ENCODE peak calls at places on chromosomes 1 and 21, in nine cellular contexts. L, Z, D, H, V, N, I, C and G are unnamed samples.

GRCh38 chr1:33745942-33746341 is 117.9 kb upstream of the HMGB4 start:
- DNase-seq in H (no peak), N (no peak), C (no peak), I (no peak), Z (no peak), V (no peak), D (no peak), L (no peak), G (peak)

GRCh38 chr21:46151261-46151988 is 4.0 kb downstream of the FTCD start:
- DNase-seq in C (no peak), D (no peak), N (peak), I (no peak), L (no peak), V (no peak), Z (no peak), H (peak), G (peak)

GRCh38 chr1:86195281-86195680 is 38.7 kb upstream of the COL24A1 start:
- DNase-seq in L (no peak), D (no peak), C (no peak), I (no peak), V (no peak), Z (no peak), H (no peak), N (no peak), G (no peak)

GRCh38 chr1:51776408-51776807 is 102.1 kb downstream of the NRDC start:
- DNase-seq in L (no peak), V (no peak), D (no peak), N (no peak), Z (no peak), I (no peak), H (no peak), C (no peak), G (no peak)

GRCh38 chr1:12528021-12528852 is 89.8 kb downstream of the DHRS3 start:
- DNase-seq in Z (no peak), C (no peak), H (peak), N (peak), L (peak), D (peak), I (no peak), V (peak), G (no peak)

GRCh38 chr1:215082532-215083407 is at the start of gene KCNK2:
- DNase-seq in D (no peak), C (no peak), N (no peak), H (peak), I (peak), Z (no peak), L (no peak), V (no peak), G (no peak)

GRCh38 chr1:68330391-68330790 is 98.1 kb upstream of the WLS start:
- DNase-seq in N (no peak), Z (peak), C (no peak), H (no peak), V (no peak), L (no peak), D (no peak), I (no peak), G (no peak)

GRCh38 chr1:2199042-2199810 is 4.7 kb upstream of the FAAP20 start:
- DNase-seq in V (peak), D (peak), C (peak), Z (peak), H (peak), L (peak), I (peak), N (peak), G (no peak)

GRCh38 chr1:219189021-219189824 is 15.5 kb downstream of the LYPLAL1 start:
- DNase-seq in D (no peak), V (no peak), N (no peak), I (no peak), C (no peak), L (no peak), H (no peak), Z (peak), G (no peak)

GRCh38 chr1:113226118-113226517 is 153.1 kb downstream of the LRIG2 start:
- DNase-seq in I (no peak), Z (no peak), L (no peak), C (no peak), D (no peak), H (no peak), V (no peak), N (no peak), G (peak)

GRCh38 chr1:147897030-147897756 is 5.4 kb upstream of the GJA8 start:
- DNase-seq in H (no peak), Z (no peak), D (no peak), L (no peak), N (no peak), I (no peak), C (no peak), V (no peak), G (no peak)

GRCh38 chr1:224513787-224514209 is 79.2 kb upstream of the WDR26 start:
- DNase-seq in H (peak), N (peak), D (peak), I (peak), V (peak), Z (peak), C (peak), L (peak), G (no peak)

GRCh38 chr1:1264868-1265272 is 8.8 kb downstream of the UBE2J2 start:
- DNase-seq in N (no peak), D (no peak), H (no peak), C (no peak), V (no peak), L (no peak), I (peak), Z (peak), G (no peak)

GRCh38 chr1:156102634-156103511 is 11.6 kb upstream of the LMNA start:
- DNase-seq in Z (peak), V (peak), L (no peak), I (no peak), N (no peak), H (no peak), D (no peak), C (no peak), G (no peak)

GRCh38 chr1:21931171-21932093 is 5.7 kb downstream of the HSPG2 start:
- DNase-seq in N (no peak), C (peak), L (peak), V (peak), I (no peak), D (peak), Z (peak), H (peak), G (no peak)

GRCh38 chr1:230977781-230978490 is 725 bp downstream of the TTC13 start:
- DNase-seq in N (no peak), I (peak), L (peak), V (peak), Z (no peak), D (peak), C (peak), H (peak), G (no peak)

GRCh38 chr1:56284933-56285332 is 294.4 kb downstream of the PLPP3 start:
- DNase-seq in I (no peak), L (peak), C (no peak), H (no peak), Z (no peak), N (no peak), D (peak), V (peak), G (no peak)

GRCh38 chr1:196980859-196981258 is 3.5 kb downstream of the CFHR5 start:
- DNase-seq in C (no peak), I (no peak), Z (no peak), V (no peak), N (no peak), H (no peak), L (no peak), D (no peak), G (no peak)
- H3K4me3 ChIP-seq in C (no peak), I (no peak), Z (no peak), V (no peak), N (no peak), H (no peak), L (no peak), D (no peak), G (no peak)

GRCh38 chr1:232430467-232430866 is 199.5 kb downstream of the SIPA1L2 start:
- DNase-seq in D (no peak), C (no peak), H (no peak), I (no peak), Z (no peak), L (no peak), V (no peak), N (no peak), G (no peak)
- H3K27ac ChIP-seq in D (no peak), C (no peak), H (no peak), I (no peak), Z (no peak), L (no peak), V (no peak), N (no peak), G (no peak)

GRCh38 chr1:240341365-240342250 is 249.9 kb downstream of the FMN2 start:
- DNase-seq in I (no peak), N (no peak), H (no peak), Z (no peak), D (no peak), V (no peak), L (no peak), C (no peak), G (no peak)

GRCh38 chr1:240338837-240339236 is 247.2 kb downstream of the FMN2 start:
- DNase-seq in C (no peak), I (no peak), L (no peak), Z (no peak), V (no peak), N (no peak), H (no peak), D (no peak), G (no peak)

GRCh38 chr1:240342251-240342625 is 250.6 kb downstream of the FMN2 start:
- DNase-seq in I (no peak), Z (no peak), V (no peak), D (no peak), C (no peak), H (no peak), L (no peak), N (no peak), G (no peak)

GRCh38 chr1:240337795-240338194 is 246.1 kb downstream of the FMN2 start:
- DNase-seq in H (no peak), C (no peak), V (no peak), Z (no peak), L (no peak), N (no peak), I (no peak), D (no peak), G (no peak)
- TF ChIP-seq POLR2A in H (no peak), C (no peak), V (no peak), Z (no peak), L (no peak), N (no peak), I (no peak), D (no peak), G (no peak)

DNA sequence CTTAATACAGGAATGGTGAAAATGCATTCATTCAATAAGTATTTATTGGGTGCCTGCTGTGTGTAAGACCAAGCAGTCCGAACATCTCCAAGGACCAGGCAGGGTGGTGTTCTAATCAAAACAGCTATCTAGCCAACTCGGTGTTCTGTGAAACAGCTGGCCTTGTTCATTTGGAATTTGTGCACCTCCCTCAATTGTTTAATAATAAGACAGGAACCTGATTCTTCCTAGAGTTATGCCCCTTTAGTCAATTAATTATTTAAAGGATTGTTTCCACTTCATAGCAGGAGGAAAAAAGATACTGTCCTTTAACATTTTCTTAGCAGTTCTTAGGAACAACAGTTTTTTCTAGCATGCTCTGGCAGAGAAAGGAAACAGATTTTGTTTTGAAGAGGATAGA is 30.4 kb downstream of the S100A10 start:
- DNase-seq in H (no peak), Z (peak), I (no peak), C (no peak), L (no peak), D (no peak), V (no peak), N (no peak), G (no peak)
- H3K4me3 ChIP-seq in H (no peak), Z (no peak), I (no peak), C (no peak), L (no peak), D (no peak), V (no peak), N (no peak), G (no peak)

DNA sequence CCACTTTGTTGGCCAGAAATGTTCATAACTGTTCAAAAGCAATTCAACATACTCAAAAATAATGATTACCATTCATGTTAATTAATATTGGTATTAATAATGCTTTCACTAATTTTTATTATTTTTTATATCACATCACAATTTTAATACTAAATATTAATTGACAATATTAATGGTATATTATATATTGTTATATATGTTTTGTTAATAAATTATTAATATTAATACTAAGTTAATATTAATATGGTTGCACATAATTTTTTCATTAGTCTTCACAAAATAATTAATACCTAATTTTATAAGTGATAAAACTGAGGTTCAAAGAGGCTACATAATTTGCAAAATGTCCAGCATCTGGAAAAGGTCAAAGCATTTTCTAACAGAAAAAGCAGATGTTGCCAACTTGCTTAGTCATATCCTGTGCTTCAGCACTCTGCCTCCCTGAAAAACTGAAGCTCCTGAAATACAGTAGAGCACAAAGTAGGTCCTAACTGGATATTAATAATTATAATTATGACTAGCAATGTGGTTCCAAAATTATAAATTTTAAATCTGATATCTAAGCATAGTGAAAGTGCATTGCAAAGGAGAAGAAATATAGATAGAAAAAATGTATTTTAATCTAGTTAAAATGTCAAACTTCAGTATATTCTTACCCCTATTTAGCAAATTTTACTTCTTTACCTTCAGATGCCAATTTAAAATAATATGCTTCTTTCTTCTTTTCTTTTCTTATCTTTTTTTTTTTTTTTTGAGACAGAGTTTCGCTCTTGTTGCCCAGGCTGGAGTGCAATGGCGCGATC is 123.2 kb upstream of the TNFSF4 start:
- DNase-seq in N (no peak), C (no peak), V (no peak), H (no peak), L (peak), Z (peak), D (peak), I (no peak), G (no peak)
- H3K27ac ChIP-seq in N (no peak), C (no peak), V (no peak), H (no peak), L (peak), Z (no peak), D (no peak), I (no peak), G (no peak)

GRCh38 chr1:153546796-153547559 is 1.4 kb upstream of the S100A4 start:
- DNase-seq in Z (no peak), L (no peak), I (no peak), V (no peak), N (no peak), C (no peak), H (no peak), D (no peak), G (no peak)

GRCh38 chr1:153543738-153544135 is 1.9 kb downstream of the S100A4 start:
- DNase-seq in I (no peak), H (no peak), N (no peak), Z (no peak), C (no peak), V (no peak), D (no peak), L (no peak), G (no peak)

GRCh38 chr1:153544453-153545066 is 1.0 kb downstream of the S100A4 start:
- DNase-seq in D (no peak), N (no peak), L (no peak), C (no peak), V (no peak), I (no peak), H (no peak), Z (no peak), G (peak)

GRCh38 chr1:153546371-153546770 is 765 bp upstream of the S100A4 start:
- DNase-seq in C (no peak), D (no peak), I (no peak), N (no peak), Z (no peak), L (no peak), V (no peak), H (no peak), G (peak)

GRCh38 chr1:153545067-153546055 is at the start of gene S100A4:
- DNase-seq in I (peak), C (peak), L (peak), H (peak), N (peak), D (peak), V (peak), Z (peak), G (peak)
- TF ChIP-seq POLR2A in I (no peak), C (peak), L (peak), H (no peak), N (no peak), D (peak), V (peak), Z (no peak), G (no peak)

GRCh38 chr1:145978477-145978859 is 14.0 kb downstream of the POLR3GL start:
- DNase-seq in H (no peak), I (no peak), Z (peak), N (no peak), D (no peak), V (no peak), L (no peak), C (no peak), G (no peak)
- H3K4me3 ChIP-seq in H (peak), I (peak), Z (no peak), N (peak), D (no peak), V (no peak), L (no peak), C (peak), G (peak)

GRCh38 chr1:53616927-53617326 is 122.0 kb downstream of the GLIS1 start:
- DNase-seq in H (no peak), C (no peak), L (no peak), V (no peak), Z (no peak), D (no peak), I (no peak), N (peak), G (peak)
- H3K27ac ChIP-seq in H (no peak), C (no peak), L (no peak), V (no peak), Z (no peak), D (no peak), I (no peak), N (no peak), G (no peak)

DNA sequence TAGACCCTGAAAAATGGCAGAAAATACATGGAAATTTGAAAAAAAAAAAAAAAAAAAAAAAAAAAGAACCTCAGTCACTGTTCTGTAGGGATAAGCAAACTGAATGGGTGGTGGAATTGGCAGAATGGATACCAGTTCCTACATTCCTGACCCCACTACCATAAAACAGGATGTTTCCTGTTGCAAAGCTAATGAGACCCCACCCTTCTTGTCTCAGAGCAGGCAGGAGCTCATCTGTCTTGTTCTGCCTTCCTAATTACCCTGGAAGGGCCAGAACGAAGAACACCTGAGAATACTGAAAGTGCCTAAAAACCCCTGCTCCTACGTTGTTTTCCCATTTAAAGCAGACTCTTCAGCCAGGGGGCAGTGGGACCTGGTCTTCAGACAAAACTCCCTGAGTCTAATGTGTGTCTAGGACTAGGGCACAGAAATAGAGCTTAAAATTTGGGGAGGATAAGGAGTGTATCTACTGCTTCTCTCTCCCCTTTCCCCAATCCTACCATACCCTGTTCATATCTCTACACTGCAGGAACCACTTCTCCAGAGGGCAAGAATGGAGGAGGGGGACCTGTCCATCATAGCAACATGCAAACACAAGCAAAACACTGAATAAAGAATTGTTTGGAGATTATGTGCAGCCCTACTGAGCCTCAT is 3.9 kb downstream of the C1orf56 start:
- DNase-seq in D (no peak), Z (no peak), H (no peak), V (no peak), I (no peak), C (no peak), N (no peak), L (no peak), G (no peak)
- TF ChIP-seq POLR2A in D (no peak), Z (peak), H (no peak), V (no peak), I (no peak), C (no peak), N (no peak), L (no peak), G (no peak)

GRCh38 chr1:172581779-172582178 is 48.8 kb downstream of the SUCO start:
- DNase-seq in D (no peak), C (no peak), N (no peak), V (no peak), Z (peak), I (no peak), H (no peak), L (no peak), G (no peak)

GRCh38 chr1:172582889-172583288 is 49.9 kb downstream of the SUCO start:
- DNase-seq in I (no peak), D (no peak), N (no peak), Z (no peak), V (no peak), C (no peak), H (no peak), L (no peak), G (no peak)

GRCh38 chr1:172588296-172589291 is 55.6 kb downstream of the SUCO start:
- DNase-seq in Z (peak), V (peak), L (peak), H (no peak), I (no peak), C (peak), D (peak), N (no peak), G (no peak)

GRCh38 chr1:172585861-172586260 is 52.9 kb downstream of the SUCO start:
- DNase-seq in C (no peak), I (no peak), D (no peak), L (no peak), N (no peak), V (no peak), Z (no peak), H (no peak), G (no peak)

DNA sequence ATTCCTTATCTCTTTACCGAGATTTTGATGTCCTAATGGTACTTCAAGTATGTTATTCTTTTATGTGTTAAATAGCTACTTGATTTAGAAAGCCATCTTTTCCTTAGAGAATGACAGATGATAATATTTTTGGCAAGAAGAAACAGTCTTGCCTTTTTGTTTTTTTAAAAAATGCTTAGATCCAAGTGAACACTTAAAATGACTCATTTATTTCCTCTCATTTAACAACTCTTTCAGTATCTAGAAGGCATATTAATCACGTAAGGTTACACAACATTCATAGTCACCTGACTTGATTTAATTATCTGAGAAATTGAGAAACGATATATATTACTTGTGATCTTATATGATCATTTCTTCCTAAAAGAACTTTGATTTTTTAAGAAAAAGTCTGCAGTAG is 52.4 kb downstream of the SUCO start:
- DNase-seq in Z (peak), V (no peak), H (no peak), D (no peak), N (no peak), L (no peak), I (no peak), C (no peak), G (no peak)
- H3K4me3 ChIP-seq in Z (no peak), V (no peak), H (no peak), D (no peak), N (no peak), L (no peak), I (no peak), C (no peak), G (no peak)